ENCODE peak calls at places on chromosomes 6 and 20, in four cellular contexts. J, N, L and Y are unnamed samples.

GRCh38 chr6:3740551-3741476 is 10.7 kb downstream of the PXDC1 start:
- DNase-seq in J (no peak), N (no peak), L (no peak), Y (no peak)

GRCh38 chr6:34714663-34715062 is 18.1 kb upstream of the ILRUN start:
- DNase-seq in L (no peak), J (no peak), N (no peak), Y (no peak)

GRCh38 chr20:58673119-58673518 is 19.5 kb upstream of the NPEPL1 start:
- DNase-seq in L (no peak), J (no peak), N (no peak), Y (no peak)

GRCh38 chr6:157002795-157003194 is 225.6 kb downstream of the ARID1B start:
- DNase-seq in J (no peak), N (no peak), L (no peak), Y (no peak)

GRCh38 chr20:32362924-32363364 is 4.8 kb downstream of the ASXL1 start:
- DNase-seq in L (no peak), N (no peak), J (no peak), Y (no peak)

GRCh38 chr20:2084703-2085102 is 16.9 kb upstream of the STK35 start:
- DNase-seq in N (peak; percentile 43), L (no peak), J (peak; percentile 59), Y (no peak)

GRCh38 chr6:168574699-168575195 is 133.8 kb downstream of the SMOC2 start:
- DNase-seq in J (no peak), L (no peak), N (peak; percentile 52), Y (no peak)

GRCh38 chr6:170160031-170160627 is 130.7 kb downstream of the DLL1 start:
- DNase-seq in J (peak; percentile 42), N (peak; percentile 30), L (no peak), Y (no peak)

GRCh38 chr6:29011276-29011734 is 6.2 kb upstream of the ZNF311 start:
- DNase-seq in N (peak; percentile 40), L (peak; percentile 22), J (no peak), Y (no peak)

GRCh38 chr6:32212076-32212760 is 11.6 kb downstream of the NOTCH4 start:
- DNase-seq in J (no peak), N (no peak), L (no peak), Y (no peak)
- H3K27ac ChIP-seq in J (no peak overlapping the region), N (no peak overlapping the region), L (no peak overlapping the region), Y (no peak overlapping the region)

GRCh38 chr6:105136433-105137350 is 43.1 kb downstream of the POPDC3 start:
- DNase-seq in L (peak; percentile 37), N (peak; percentile 50), J (peak; percentile 61), Y (peak; percentile 8)

GRCh38 chr6:105135056-105135455 is 44.8 kb downstream of the POPDC3 start:
- DNase-seq in N (no peak), L (no peak), J (no peak), Y (no peak)

GRCh38 chr6:105138141-105138540 is 41.7 kb downstream of the POPDC3 start:
- DNase-seq in J (no peak), L (no peak), N (no peak), Y (no peak)

GRCh38 chr6:105135907-105136432 is 43.8 kb downstream of the POPDC3 start:
- DNase-seq in J (no peak), L (no peak), N (no peak), Y (no peak)

DNA sequence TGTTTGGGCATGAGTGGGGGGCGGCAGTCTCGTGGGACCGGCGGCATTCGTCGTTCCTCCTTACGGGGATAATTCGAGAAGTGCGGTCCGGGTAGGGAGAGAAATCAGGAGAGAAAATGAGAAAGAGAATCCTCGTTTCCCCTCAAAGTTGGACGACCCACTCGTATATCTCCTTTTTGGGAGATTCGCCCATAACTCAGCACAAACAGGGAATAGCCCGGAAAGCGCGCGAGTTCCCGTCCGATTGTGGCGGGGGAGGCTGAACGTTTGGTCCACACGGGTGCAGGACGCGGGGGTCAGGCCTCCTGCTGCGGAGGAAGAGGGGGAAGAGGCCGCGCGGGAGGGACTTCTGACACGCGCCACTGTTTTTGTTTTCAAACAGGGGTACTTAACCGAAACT is 42.4 kb downstream of the POPDC3 start:
- DNase-seq in J (no peak), N (no peak), L (peak; percentile 16), Y (no peak)
- H3K4me3 ChIP-seq in J (peak overlapping the region; percentile 79), N (peak overlapping the region; percentile 64), L (peak overlapping the region; percentile 86), Y (peak overlapping the region; percentile 27)

DNA sequence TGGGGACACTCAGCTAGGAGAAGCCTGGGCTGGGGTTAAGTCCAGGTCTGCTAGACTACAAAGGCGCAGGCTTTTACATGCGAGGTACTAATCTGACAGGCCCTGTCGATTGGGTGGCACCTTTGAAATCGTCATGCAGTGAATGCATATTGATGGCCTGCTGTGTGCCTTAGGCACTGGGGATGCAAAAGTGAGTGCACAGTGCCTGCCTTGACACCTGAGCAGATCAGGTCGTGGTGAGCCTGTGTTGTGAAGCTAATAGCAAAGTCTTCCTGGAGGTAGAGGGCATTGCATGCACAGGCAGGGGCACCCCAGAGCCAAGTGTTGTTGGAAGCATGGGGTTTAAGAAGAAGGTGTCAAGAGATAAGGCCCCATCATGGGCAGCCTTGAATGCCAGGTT is 16.9 kb downstream of the LRRC1 start:
- DNase-seq in L (no peak), N (no peak), J (no peak), Y (no peak)
- H3K27ac ChIP-seq in L (no peak overlapping the region), N (no peak overlapping the region), J (no peak overlapping the region), Y (no peak overlapping the region)

GRCh38 chr6:129675669-129676472 is 34.1 kb downstream of the ARHGAP18 start:
- DNase-seq in J (no peak), N (no peak), L (no peak), Y (no peak)

GRCh38 chr6:129678463-129678862 is 31.5 kb downstream of the ARHGAP18 start:
- DNase-seq in N (no peak), J (no peak), L (no peak), Y (no peak)

GRCh38 chr6:129679250-129679649 is 30.7 kb downstream of the ARHGAP18 start:
- DNase-seq in L (no peak), N (no peak), J (no peak), Y (no peak)

GRCh38 chr6:129679758-129680157 is 30.2 kb downstream of the ARHGAP18 start:
- DNase-seq in L (no peak), N (no peak), J (no peak), Y (no peak)

DNA sequence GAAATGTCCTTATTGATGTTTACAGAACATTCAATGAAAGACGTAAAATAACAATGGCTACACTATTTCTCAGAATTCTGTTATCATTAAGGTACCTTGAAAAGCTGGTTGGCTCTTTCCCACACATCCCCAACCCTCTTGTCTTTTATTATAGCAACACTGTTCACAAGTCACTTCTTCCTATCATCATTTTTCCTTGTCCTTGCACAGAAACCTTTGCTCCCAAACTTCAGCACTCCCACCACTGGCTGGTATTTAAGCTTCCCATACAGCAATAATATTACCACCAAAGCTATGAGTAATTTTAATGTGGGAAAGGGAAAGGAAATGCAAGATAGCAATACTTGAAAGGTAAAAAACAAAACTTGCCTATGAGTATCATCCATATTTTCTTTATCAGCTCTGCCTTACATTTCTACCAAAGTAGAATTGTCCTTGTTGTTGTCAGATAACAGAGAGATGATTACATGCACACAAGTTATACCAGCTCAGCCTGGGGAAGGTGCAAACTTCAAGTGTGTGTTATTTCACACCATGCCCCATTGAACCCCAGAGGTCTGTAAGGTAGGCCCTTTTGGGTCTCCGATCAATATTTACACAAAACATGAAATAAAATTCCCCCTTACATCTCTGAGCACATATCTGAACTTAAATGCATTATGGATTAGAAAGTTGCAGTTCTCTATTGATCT is 32.2 kb downstream of the ARHGAP18 start:
- DNase-seq in L (no peak), J (no peak), N (no peak), Y (no peak)
- H3K4me3 ChIP-seq in L (no peak overlapping the region), J (no peak overlapping the region), N (no peak overlapping the region), Y (no peak overlapping the region)

DNA sequence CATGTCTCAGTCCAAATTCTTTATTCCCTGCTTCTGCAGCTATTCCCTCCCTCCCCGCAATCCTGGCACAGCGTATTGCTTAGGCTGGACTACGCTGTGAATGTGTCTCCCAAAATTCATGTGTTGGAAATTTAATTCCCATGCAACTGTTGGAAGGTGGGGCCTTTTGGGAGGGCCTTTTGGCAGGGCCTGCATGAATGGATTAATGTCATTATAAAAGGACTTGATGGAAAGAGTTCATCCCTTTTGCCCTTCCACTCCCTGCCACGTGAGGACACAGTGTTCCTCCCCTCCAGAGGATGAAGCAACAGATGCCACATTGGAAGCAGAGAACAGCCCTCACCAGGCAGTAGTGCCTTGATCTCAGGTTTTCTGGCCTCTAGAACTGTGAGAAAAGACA is 20.4 kb upstream of the NOTCH4 start:
- DNase-seq in J (no peak), N (no peak), L (no peak), Y (no peak)
- H3K27ac ChIP-seq in J (peak overlapping the region; percentile 69), N (peak overlapping the region; percentile 27), L (no peak overlapping the region), Y (no peak overlapping the region)

GRCh38 chr6:91337967-91338366 is 751.1 kb upstream of the MAP3K7 start:
- DNase-seq in J (no peak), N (no peak), L (no peak), Y (no peak)

GRCh38 chr6:91341473-91341872 is 754.6 kb upstream of the MAP3K7 start:
- DNase-seq in L (no peak), N (no peak), J (no peak), Y (no peak)

DNA sequence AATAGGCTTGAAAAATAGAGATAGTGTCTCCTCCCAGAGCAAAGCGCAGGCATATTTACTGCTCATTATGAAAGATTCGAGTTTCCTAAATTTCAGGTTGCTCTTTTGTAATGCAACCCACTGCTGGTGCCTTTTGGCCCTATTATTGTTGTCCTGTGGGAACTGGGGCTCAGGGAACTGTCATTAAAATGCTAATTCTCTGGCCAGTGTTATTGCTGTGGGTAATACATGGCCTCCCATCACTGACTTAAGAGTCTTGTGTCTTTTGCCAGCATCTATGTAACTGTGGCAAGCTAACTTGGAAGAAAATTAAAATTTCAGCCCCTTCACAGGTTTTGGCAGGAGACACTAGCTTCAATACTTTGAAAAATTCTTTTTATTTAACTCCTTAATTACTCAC is 754.1 kb upstream of the MAP3K7 start:
- DNase-seq in J (no peak), L (no peak), N (no peak), Y (no peak)
- H3K4me3 ChIP-seq in J (no peak overlapping the region), L (no peak overlapping the region), N (no peak overlapping the region), Y (no peak overlapping the region)

GRCh38 chr20:57282691-57283361 is 16.4 kb upstream of the BMP7 start:
- DNase-seq in J (no peak), N (no peak), L (no peak), Y (no peak)

GRCh38 chr20:57277398-57278105 is 11.1 kb upstream of the BMP7 start:
- DNase-seq in J (no peak), L (no peak), N (no peak), Y (no peak)

GRCh38 chr20:57278457-57278856 is 12.0 kb upstream of the BMP7 start:
- DNase-seq in J (no peak), N (no peak), L (no peak), Y (no peak)

GRCh38 chr20:57281900-57282299 is 15.5 kb upstream of the BMP7 start:
- DNase-seq in N (no peak), J (no peak), L (no peak), Y (no peak)

GRCh38 chr20:57280221-57280620 is 13.8 kb upstream of the BMP7 start:
- DNase-seq in N (no peak), J (no peak), L (no peak), Y (no peak)
- H3K27ac ChIP-seq in N (no peak overlapping the region), J (no peak overlapping the region), L (no peak overlapping the region), Y (no peak overlapping the region)